ENCODE peak calls at places on chromosomes 3 and 15, in five cellular contexts. D, V, Q, U and K are unnamed samples.

GRCh38 chr3:146390967-146391366 is 78.4 kb downstream of the PLSCR2 start:
- DNase-seq in D (no peak), V (no peak), Q (no peak), U (no peak), K (no peak)

GRCh38 chr15:65309882-65310418 is 5.5 kb downstream of the RNU5B-1 start:
- DNase-seq in D (no peak), V (no peak), Q (no peak), U (no peak), K (no peak)

GRCh38 chr3:56133423-56133822 is 334.8 kb downstream of the ERC2 start:
- DNase-seq in D (no peak), V (peak; percentile 71), Q (no peak), U (no peak), K (no peak)

GRCh38 chr15:96345560-96346389 is 15.3 kb downstream of the NR2F2 start:
- DNase-seq in D (peak; percentile 28), V (peak; percentile 68), Q (no peak), U (no peak), K (peak; percentile 54)

GRCh38 chr3:146078031-146078430 is 83.0 kb downstream of the PLOD2 start:
- DNase-seq in D (no peak), V (peak; percentile 49), Q (no peak), U (no peak), K (no peak)

GRCh38 chr3:140508545-140508944 is 169.3 kb upstream of the TRIM42 start:
- DNase-seq in D (no peak), V (no peak), Q (no peak), U (peak; percentile 32), K (no peak)

GRCh38 chr3:39260957-39261356 is 18.9 kb downstream of the CX3CR1 start:
- DNase-seq in D (peak; percentile 0), V (peak; percentile 80), Q (peak; percentile 17), U (no peak), K (no peak)

GRCh38 chr3:68249265-68249664 is 594.9 kb upstream of the SUCLG2 start:
- DNase-seq in D (no peak), V (no peak), Q (no peak), U (no peak), K (no peak)

GRCh38 chr3:25594007-25594502 is 70.7 kb downstream of the TOP2B start:
- DNase-seq in D (no peak), V (peak; percentile 87), Q (no peak), U (peak; percentile 5), K (no peak)

GRCh38 chr15:69559440-69560215 is 107.0 kb downstream of the RPLP1 start:
- DNase-seq in D (no peak), V (no peak), Q (no peak), U (no peak), K (no peak)

GRCh38 chr3:71570453-71571038 is 13.0 kb downstream of the FOXP1 start:
- DNase-seq in D (no peak), V (no peak), Q (no peak), U (no peak), K (no peak)

GRCh38 chr3:3851621-3852323 is 52.5 kb downstream of the LRRN1 start:
- DNase-seq in D (no peak), V (no peak), Q (no peak), U (no peak), K (no peak)

GRCh38 chr15:41337631-41338522 is 5.2 kb downstream of the NUSAP1 start:
- DNase-seq in D (no peak), V (no peak), Q (no peak), U (no peak), K (no peak)

GRCh38 chr3:31251083-31251482 is 281.6 kb upstream of the STT3B start:
- DNase-seq in D (no peak), V (no peak), Q (no peak), U (no peak), K (no peak)

GRCh38 chr15:20340931-20341661 is 200.5 kb downstream of the GOLGA6L6 start:
- DNase-seq in D (no peak), V (no peak), Q (peak; percentile 61), U (no peak), K (no peak)

GRCh38 chr15:60044636-60045273 is 40.6 kb downstream of the FOXB1 start:
- DNase-seq in D (no peak), V (no peak), Q (no peak), U (no peak), K (no peak)

GRCh38 chr15:85097706-85098105 is 116.0 kb downstream of the PDE8A start:
- DNase-seq in D (no peak), V (no peak), Q (no peak), U (no peak), K (no peak)

GRCh38 chr15:38320181-38320580 is 67.5 kb downstream of the SPRED1 start:
- DNase-seq in D (no peak), V (peak; percentile 5), Q (no peak), U (no peak), K (no peak)

GRCh38 chr3:106355873-106356272 is 487.1 kb upstream of the CBLB start:
- DNase-seq in D (no peak), V (no peak), Q (no peak), U (no peak), K (no peak)

GRCh38 chr15:77838061-77838460 is 205.3 kb upstream of the LINGO1 start:
- DNase-seq in D (no peak), V (no peak), Q (no peak), U (no peak), K (no peak)

GRCh38 chr3:158808697-158809096 is 6.8 kb downstream of the MFSD1 start:
- DNase-seq in D (no peak), V (peak; percentile 97), Q (no peak), U (no peak), K (no peak)

GRCh38 chr3:15636028-15636709 is 34.6 kb downstream of the BTD start:
- DNase-seq in D (no peak), V (peak; percentile 98), Q (no peak), U (no peak), K (no peak)

GRCh38 chr15:68315495-68316007 is 38.0 kb downstream of the FEM1B start:
- DNase-seq in D (no peak), V (no peak), Q (no peak), U (no peak), K (no peak)

GRCh38 chr3:58563386-58564035 is 13.7 kb downstream of the FAM107A start:
- DNase-seq in D (no peak), V (peak; percentile 80), Q (no peak), U (no peak), K (no peak)

GRCh38 chr3:177498037-177498857 is 301.0 kb upstream of the TBL1XR1 start:
- DNase-seq in D (no peak), V (no peak), Q (no peak), U (no peak), K (no peak)

GRCh38 chr15:78640840-78641733 is at the start of gene CHRNB4:
- DNase-seq in D (no peak), V (no peak), Q (peak; percentile 25), U (no peak), K (no peak)

GRCh38 chr3:73056365-73057150 is 4.9 kb upstream of the EBLN2 start:
- DNase-seq in D (peak; percentile 32), V (peak; percentile 65), Q (no peak), U (no peak), K (no peak)

GRCh38 chr3:36132214-36132613 is 248.1 kb upstream of the STAC start:
- DNase-seq in D (no peak), V (no peak), Q (no peak), U (no peak), K (no peak)

GRCh38 chr3:40258555-40258954 is 51.0 kb upstream of the EIF1B start:
- DNase-seq in D (no peak), V (peak; percentile 80), Q (no peak), U (no peak), K (no peak)

GRCh38 chr15:90887037-90887481 is 2.8 kb downstream of the FES start:
- DNase-seq in D (no peak), V (no peak), Q (no peak), U (no peak), K (no peak)

GRCh38 chr15:89067751-89068150 is 20.5 kb upstream of the ABHD2 start:
- DNase-seq in D (no peak), V (peak; percentile 73), Q (no peak), U (no peak), K (no peak)